ENCODE peak calls at places on chromosomes 3 and 15, in eight cellular contexts. I is mammary epithelial cell, E is hepatocyte, J is fibroblast of lung, D is GM23338, N is H1, B is neural progenitor cell, W is endothelial cell of umbilical vein. L is an unnamed sample.

GRCh38 chr3:117746091-117746490 is 1036.5 kb downstream of the TUSC7 start:
- DNase-seq in I (no peak), E (no peak), J (no peak), D (no peak), N (no peak), B (no peak), W (no peak), L (no peak)

GRCh38 chr15:48389701-48390143 is 58.5 kb downstream of the DUT start:
- DNase-seq in I (no peak), E (no peak), J (peak; percentile 77), D (no peak), N (no peak), B (no peak), W (peak; percentile 29), L (no peak)

GRCh38 chr15:101172421-101173097 is 79.3 kb downstream of the CHSY1 start:
- DNase-seq in I (no peak), E (no peak), J (no peak), D (no peak), N (no peak), B (peak; percentile 69), W (no peak), L (no peak)

GRCh38 chr3:167657684-167658225 is 4.0 kb upstream of the WDR49 start:
- DNase-seq in I (no peak), E (no peak), J (no peak), D (peak; percentile 27), N (no peak), B (peak; percentile 64), W (no peak), L (no peak)

GRCh38 chr15:35606345-35606744 is 60.4 kb upstream of the DPH6 start:
- DNase-seq in I (no peak), E (no peak), J (no peak), D (no peak), N (no peak), B (no peak), W (peak; percentile 23), L (no peak)

GRCh38 chr3:128294999-128295468 is 141.8 kb downstream of the EEFSEC start:
- DNase-seq in I (no peak), E (no peak), J (no peak), D (no peak), N (no peak), B (no peak), W (no peak), L (no peak)

GRCh38 chr15:76636059-76636458 is 269.1 kb downstream of the SCAPER start:
- DNase-seq in I (no peak), E (no peak), J (no peak), D (no peak), N (no peak), B (no peak), W (no peak), L (no peak)

GRCh38 chr15:40297356-40297755 is 10.4 kb downstream of the PLCB2 start:
- DNase-seq in I (no peak), E (no peak), J (no peak), D (no peak), N (no peak), B (no peak), W (no peak), L (no peak)

GRCh38 chr15:55917881-55918296 is 75.5 kb downstream of the NEDD4 start:
- DNase-seq in I (peak; percentile 86), E (peak; percentile 75), J (peak; percentile 88), D (peak; percentile 53), N (no peak), B (peak; percentile 18), W (peak; percentile 92), L (peak; percentile 51)

GRCh38 chr15:95429345-95429744 is 901.2 kb upstream of the NR2F2 start:
- DNase-seq in I (no peak), E (peak; percentile 19), J (no peak), D (no peak), N (no peak), B (no peak), W (no peak), L (no peak)

GRCh38 chr3:129892857-129893615 is 475 bp downstream of the TMCC1 start:
- DNase-seq in I (peak; percentile 41), E (no peak), J (peak; percentile 15), D (peak; percentile 83), N (no peak), B (peak; percentile 89), W (peak; percentile 56), L (peak; percentile 75)

GRCh38 chr3:141656771-141657170 is 81.3 kb upstream of the RNF7 start:
- DNase-seq in I (peak; percentile 72), E (no peak), J (peak; percentile 78), D (no peak), N (no peak), B (no peak), W (no peak), L (no peak)

GRCh38 chr3:34364345-34364744 is 565.9 kb downstream of the PDCD6IP start:
- DNase-seq in I (peak; percentile 2), E (no peak), J (peak; percentile 0), D (peak; percentile 22), N (no peak), B (peak; percentile 41), W (peak; percentile 3), L (no peak)

GRCh38 chr3:118688396-118688884 is 346.2 kb downstream of the IGSF11 start:
- DNase-seq in I (peak; percentile 5), E (peak; percentile 38), J (no peak), D (no peak), N (no peak), B (no peak), W (no peak), L (no peak)

GRCh38 chr3:98814799-98815450 is 51.8 kb downstream of the ST3GAL6 start:
- DNase-seq in I (peak; percentile 66), E (peak; percentile 35), J (peak; percentile 79), D (no peak), N (no peak), B (no peak), W (peak; percentile 60), L (no peak)

GRCh38 chr3:117603097-117603496 is 893.5 kb downstream of the TUSC7 start:
- DNase-seq in I (no peak), E (no peak), J (peak; percentile 27), D (no peak), N (no peak), B (no peak), W (no peak), L (peak; percentile 85)

GRCh38 chr3:142027295-142027694 is 122.0 kb downstream of the TFDP2 start:
- DNase-seq in I (no peak), E (no peak), J (peak; percentile 18), D (peak; percentile 43), N (no peak), B (peak; percentile 34), W (no peak), L (no peak)

GRCh38 chr15:67853454-67853853 is 13.6 kb upstream of the RNU6-1 start:
- DNase-seq in I (no peak), E (no peak), J (no peak), D (no peak), N (no peak), B (no peak), W (no peak), L (no peak)

GRCh38 chr15:67855842-67856241 is 16.0 kb upstream of the RNU6-1 start:
- DNase-seq in I (no peak), E (no peak), J (no peak), D (no peak), N (no peak), B (no peak), W (no peak), L (no peak)

GRCh38 chr15:67857220-67857619 is 17.4 kb upstream of the RNU6-1 start:
- DNase-seq in I (no peak), E (no peak), J (no peak), D (no peak), N (no peak), B (no peak), W (no peak), L (no peak)

GRCh38 chr15:67852433-67852832 is 12.6 kb upstream of the RNU6-1 start:
- DNase-seq in I (no peak), E (no peak), J (no peak), D (no peak), N (no peak), B (no peak), W (no peak), L (no peak)

GRCh38 chr15:67854358-67854757 is 14.5 kb upstream of the RNU6-1 start:
- DNase-seq in I (no peak), E (no peak), J (no peak), D (no peak), N (no peak), B (no peak), W (no peak), L (no peak)
- TF ChIP-seq EZH2 in I (no peak), E (no peak), J (no peak), D (no peak), N (no peak), B (no peak), W (no peak), L (no peak)

GRCh38 chr15:72342385-72342784 is 22.4 kb upstream of the CELF6 start:
- DNase-seq in I (no peak), E (peak; percentile 30), J (peak; percentile 4), D (peak; percentile 94), N (peak; percentile 43), B (peak; percentile 66), W (peak; percentile 31), L (no peak)
- H3K36me3 ChIP-seq in I (peaks cover 3% of the 10 kb centered on the region), E (no peaks in the 10 kb centered on the region), J (peaks cover 5% of the 10 kb centered on the region), D (no peaks in the 10 kb centered on the region), N (peaks cover 19% of the 10 kb centered on the region), B (no peaks in the 10 kb centered on the region), W (peaks cover 20% of the 10 kb centered on the region), L (no peaks in the 10 kb centered on the region)

GRCh38 chr3:50372349-50372748 is 13.0 kb upstream of the TMEM115 start:
- DNase-seq in I (no peak), E (peak; percentile 62), J (no peak), D (no peak), N (no peak), B (no peak), W (no peak), L (no peak)

GRCh38 chr3:50369271-50369670 is 9.9 kb upstream of the TMEM115 start:
- DNase-seq in I (no peak), E (no peak), J (no peak), D (no peak), N (no peak), B (no peak), W (no peak), L (no peak)

GRCh38 chr3:50371133-50371670 is 11.9 kb upstream of the TMEM115 start:
- DNase-seq in I (peak; percentile 23), E (no peak), J (peak; percentile 24), D (no peak), N (no peak), B (no peak), W (no peak), L (no peak)

GRCh38 chr3:50373146-50373864 is 14.0 kb upstream of the TMEM115 start:
- DNase-seq in I (no peak), E (no peak), J (no peak), D (peak; percentile 74), N (no peak), B (peak; percentile 45), W (no peak), L (no peak)

DNA sequence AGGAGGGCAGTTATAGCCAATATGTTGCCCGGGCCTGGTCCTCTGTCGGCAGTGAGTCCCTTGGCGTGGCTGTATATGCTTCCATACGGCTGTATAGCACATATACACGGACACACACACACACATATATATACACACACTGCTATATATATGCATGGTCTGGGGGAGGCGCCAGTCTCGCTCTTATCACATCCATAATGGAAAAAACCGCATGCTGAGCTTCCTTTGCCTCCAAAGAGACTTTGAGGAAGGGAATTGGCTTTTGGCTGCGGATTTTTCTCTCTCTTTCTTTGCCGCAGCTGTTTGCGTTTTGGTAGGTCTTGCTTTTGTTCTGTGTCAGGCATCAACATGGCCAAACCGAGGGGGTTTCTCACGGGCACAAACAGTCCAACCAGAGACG is 11.3 kb upstream of the TMEM115 start:
- DNase-seq in I (no peak), E (peak; percentile 54), J (no peak), D (peak; percentile 56), N (no peak), B (peak; percentile 62), W (peak; percentile 52), L (no peak)
- TF ChIP-seq CTCF in I (peak; percentile 23), E (peak; percentile 40), J (peak; percentile 36), D (peak; percentile 44), N (no peak), B (peak; percentile 44), W (peak; percentile 19), L (no peak)

GRCh38 chr3:46464326-46465195 is at the start of gene LTF:
- DNase-seq in I (no peak), E (no peak), J (no peak), D (peak; percentile 56), N (no peak), B (no peak), W (no peak), L (no peak)
- TF ChIP-seq EZH2 in I (no peak), E (no peak), J (peak; percentile 54), D (no peak), N (peak; percentile 42), B (no peak), W (no peak), L (no peak)